ENCODE peak calls at places on chromosomes 7 and 10, in five cellular contexts. U is cardiac muscle cell, Z is brain microvascular endothelial cell, S is neuronal stem cell, F is substantia nigra. V is an unnamed sample.
A peak's percentile ranks its signal among the peaks of the same experiment; 100 is the strongest.

GRCh38 chr10:13560597-13560996 is 26.2 kb upstream of the PRPF18 start:
- DNase-seq in U (no peak), Z (peak; percentile 46), S (no peak), F (no peak), V (no peak)

GRCh38 chr7:52794621-52795020 is 240.8 kb upstream of the POM121L12 start:
- DNase-seq in U (no peak), Z (no peak), S (no peak), F (no peak), V (no peak)

GRCh38 chr7:43307522-43307921 is 195.1 kb downstream of the HECW1 start:
- DNase-seq in U (no peak), Z (no peak), S (no peak), F (no peak), V (no peak)

GRCh38 chr10:73553316-73553715 is 37.8 kb downstream of the USP54 start:
- DNase-seq in U (no peak), Z (no peak), S (peak; percentile 79), F (peak; percentile 76), V (no peak)

GRCh38 chr7:139108256-139109187 is 998 bp downstream of the ZC3HAV1 start:
- DNase-seq in U (peak; percentile 23), Z (peak; percentile 25), S (peak; percentile 15), F (peak; percentile 46), V (peak; percentile 20)

GRCh38 chr7:6430271-6430940 is 17.3 kb downstream of the DAGLB start:
- DNase-seq in U (peak; percentile 28), Z (peak; percentile 47), S (no peak), F (no peak), V (no peak)

GRCh38 chr7:74134117-74134539 is 40.0 kb upstream of the EIF4H start:
- DNase-seq in U (no peak), Z (no peak), S (no peak), F (no peak), V (peak; percentile 17)

GRCh38 chr7:142438235-142438922 is 180.5 kb upstream of the PRSS58 start:
- DNase-seq in U (peak; percentile 57), Z (peak; percentile 38), S (peak; percentile 26), F (peak; percentile 43), V (no peak)

GRCh38 chr10:790821-791551 is 101.5 kb upstream of the DIP2C start:
- DNase-seq in U (no peak), Z (no peak), S (no peak), F (no peak), V (no peak)

GRCh38 chr10:121078672-121079102 is 227.5 kb downstream of the WDR11 start:
- DNase-seq in U (no peak), Z (no peak), S (no peak), F (no peak), V (peak; percentile 100)

GRCh38 chr7:33743594-33743993 is 161.7 kb upstream of the BMPER start:
- DNase-seq in U (no peak), Z (peak; percentile 77), S (no peak), F (no peak), V (peak; percentile 95)

GRCh38 chr7:77831953-77832352 is 33.4 kb downstream of the PHTF2 start:
- DNase-seq in U (no peak), Z (no peak), S (no peak), F (no peak), V (no peak)

GRCh38 chr7:139476139-139476538 is 7.3 kb downstream of the KLRG2 start:
- DNase-seq in U (no peak), Z (no peak), S (no peak), F (no peak), V (peak; percentile 57)

GRCh38 chr10:104589431-104589830 is 51.7 kb upstream of the SORCS3 start:
- DNase-seq in U (peak; percentile 34), Z (no peak), S (no peak), F (no peak), V (peak; percentile 23)

GRCh38 chr10:70987396-70988130 is 99.2 kb upstream of the PCBD1 start:
- DNase-seq in U (no peak), Z (no peak), S (no peak), F (no peak), V (no peak)

GRCh38 chr10:125878957-125879835 is 1.9 kb downstream of the DHX32 start:
- DNase-seq in U (no peak), Z (peak; percentile 88), S (no peak), F (no peak), V (peak; percentile 84)

GRCh38 chr7:86598311-86598710 is 45.4 kb upstream of the GRM3 start:
- DNase-seq in U (peak; percentile 27), Z (no peak), S (no peak), F (no peak), V (no peak)

GRCh38 chr7:144074374-144074773 is 4.8 kb downstream of the OR2A25 start:
- DNase-seq in U (no peak), Z (no peak), S (no peak), F (no peak), V (no peak)

GRCh38 chr10:25818751-25819150 is 115.3 kb upstream of the MYO3A start:
- DNase-seq in U (peak; percentile 8), Z (no peak), S (no peak), F (no peak), V (no peak)

GRCh38 chr10:127922675-127923366 is 15.9 kb downstream of the PTPRE start:
- DNase-seq in U (no peak), Z (peak; percentile 95), S (no peak), F (peak; percentile 65), V (peak; percentile 47)

GRCh38 chr7:116955801-116956514 is 2.7 kb downstream of the ST7 start:
- DNase-seq in U (no peak), Z (no peak), S (no peak), F (no peak), V (no peak)

GRCh38 chr10:6128591-6129383 is 40.0 kb downstream of the RBM17 start:
- DNase-seq in U (peak; percentile 53), Z (peak; percentile 19), S (no peak), F (no peak), V (peak; percentile 80)

GRCh38 chr10:17255512-17255911 is 27.5 kb downstream of the VIM start:
- DNase-seq in U (no peak), Z (no peak), S (no peak), F (no peak), V (no peak)

GRCh38 chr10:84331091-84331490 is 2.7 kb downstream of the CCSER2 start:
- DNase-seq in U (no peak), Z (no peak), S (no peak), F (no peak), V (no peak)

GRCh38 chr10:84328303-84329093 is at the start of gene CCSER2:
- DNase-seq in U (peak; percentile 98), Z (peak; percentile 96), S (peak; percentile 92), F (peak; percentile 98), V (peak; percentile 40)

GRCh38 chr10:84333864-84334451 is 5.6 kb downstream of the CCSER2 start:
- DNase-seq in U (no peak), Z (peak; percentile 21), S (no peak), F (no peak), V (no peak)

GRCh38 chr10:84329094-84329611 is 764 bp downstream of the CCSER2 start:
- DNase-seq in U (peak; percentile 32), Z (peak; percentile 62), S (peak; percentile 35), F (no peak), V (no peak)

DNA sequence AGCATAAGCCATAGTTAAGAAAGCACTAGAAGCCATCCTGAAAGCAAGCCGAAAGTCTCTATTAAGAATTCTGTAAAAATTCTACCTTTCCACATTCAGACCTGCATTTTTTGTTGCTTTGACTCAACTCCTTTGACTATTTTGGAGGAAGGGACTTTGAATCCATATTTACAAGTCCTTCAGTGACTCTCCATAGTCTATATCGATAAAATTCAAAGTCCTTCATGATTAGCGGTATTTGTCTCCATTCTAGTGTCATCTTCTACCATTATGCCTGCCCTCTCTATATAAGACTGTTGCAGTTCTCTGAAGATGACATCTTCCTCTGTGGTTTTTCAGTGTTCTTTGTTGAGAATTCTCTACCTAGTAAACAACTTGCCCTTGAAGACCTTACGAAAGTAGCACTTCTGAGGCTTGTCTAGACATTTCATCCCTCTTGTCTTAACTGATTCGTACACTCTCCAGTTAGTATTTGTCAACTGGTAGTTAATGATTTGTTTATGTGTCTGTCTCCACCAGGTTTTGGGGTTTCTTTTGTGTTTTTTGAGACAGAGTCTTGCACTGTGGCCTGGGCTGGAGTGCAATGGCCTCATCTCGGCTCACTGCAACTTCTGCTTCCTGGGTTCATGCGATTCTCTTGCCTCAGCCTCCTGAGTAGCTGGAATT is 1.7 kb downstream of the CCSER2 start:
- DNase-seq in U (no peak), Z (no peak), S (no peak), F (no peak), V (no peak)
- H3K27ac ChIP-seq in U (no peak overlapping the region), Z (no peak overlapping the region), S (no peak overlapping the region), F (no peak overlapping the region), V (peak overlapping the region; percentile 96)

GRCh38 chr7:102810916-102811315 is 62.1 kb downstream of the FAM185A start:
- DNase-seq in U (no peak), Z (no peak), S (no peak), F (no peak), V (no peak)
- H3K27ac ChIP-seq in U (no peak overlapping the region), Z (no peak overlapping the region), S (no peak overlapping the region), F (no peak overlapping the region), V (no peak overlapping the region)

GRCh38 chr7:25963733-25964132 is 188.3 kb upstream of the NFE2L3 start:
- DNase-seq in U (no peak), Z (no peak), S (no peak), F (no peak), V (no peak)
- H3K27ac ChIP-seq in U (no peak overlapping the region), Z (no peak overlapping the region), S (no peak overlapping the region), F (no peak overlapping the region), V (no peak overlapping the region)

GRCh38 chr7:134789967-134790685 is 10.7 kb downstream of the CALD1 start:
- DNase-seq in U (peak; percentile 61), Z (peak; percentile 63), S (no peak), F (no peak), V (no peak)
- H3K27ac ChIP-seq in U (peak overlapping the region; percentile 93), Z (peak overlapping the region; percentile 63), S (no peak overlapping the region), F (no peak overlapping the region), V (no peak overlapping the region)